ENCODE peak calls at places on chromosomes 5 and 9, in nine cellular contexts. M is pancreas, P is progenitor cell of endocrine pancreas, E is left lung, Q is NCI-H2227 treated with DMSO at 0.1 percent for 48 hours, S is SHP77, N is sciatic nerve, K is ELR, F is NCI-H510A. L is an unnamed sample.

GRCh38 chr5:173778784-173779304 is 109.3 kb upstream of the CPEB4 start:
- DNase-seq in M (no peak), P (no peak), E (no peak), Q (no peak), S (no peak), N (no peak), K (peak), F (no peak), L (no peak)

GRCh38 chr5:134125195-134126015 is 10.9 kb downstream of the TCF7 start:
- DNase-seq in M (peak), P (no peak), E (peak), Q (no peak), S (no peak), N (peak), K (peak), F (no peak), L (no peak)

GRCh38 chr5:15691536-15691935 is 191.6 kb downstream of the FBXL7 start:
- DNase-seq in M (no peak), P (no peak), E (no peak), Q (no peak), S (no peak), N (no peak), K (no peak), F (no peak), L (no peak)

GRCh38 chr5:98975223-98975622 is 46.4 kb upstream of the CHD1 start:
- DNase-seq in M (no peak), P (no peak), E (no peak), Q (no peak), S (no peak), N (no peak), K (peak), F (no peak), L (no peak)

GRCh38 chr5:115194671-115195070 is 25.0 kb upstream of the TRIM36 start:
- DNase-seq in M (peak), P (no peak), E (no peak), Q (no peak), S (no peak), N (no peak), K (no peak), F (no peak), L (no peak)

GRCh38 chr5:18305288-18305899 is 671.1 kb downstream of the TAF11L14 start:
- DNase-seq in M (peak), P (peak), E (no peak), Q (no peak), S (peak), N (no peak), K (peak), F (no peak), L (peak)

GRCh38 chr9:136538599-136539426 is 7.0 kb downstream of the NOTCH1 start:
- DNase-seq in M (no peak), P (no peak), E (no peak), Q (no peak), S (no peak), N (no peak), K (no peak), F (no peak), L (no peak)

GRCh38 chr5:137385064-137385463 is 114.1 kb downstream of the SPOCK1 start:
- DNase-seq in M (no peak), P (no peak), E (no peak), Q (no peak), S (no peak), N (no peak), K (no peak), F (no peak), L (no peak)

GRCh38 chr5:66616495-66617222 is 20.5 kb downstream of the MAST4 start:
- DNase-seq in M (no peak), P (no peak), E (no peak), Q (peak), S (no peak), N (no peak), K (no peak), F (no peak), L (no peak)

GRCh38 chr5:73820321-73820720 is 194.3 kb downstream of the ARHGEF28 start:
- DNase-seq in M (no peak), P (no peak), E (no peak), Q (no peak), S (no peak), N (no peak), K (no peak), F (no peak), L (no peak)

GRCh38 chr9:70411141-70411929 is 3.1 kb downstream of the KLF9 start:
- DNase-seq in M (peak), P (no peak), E (peak), Q (no peak), S (no peak), N (peak), K (peak), F (no peak), L (no peak)

GRCh38 chr9:109776391-109776790 is 3.6 kb upstream of the PALM2AKAP2 start:
- DNase-seq in M (no peak), P (no peak), E (no peak), Q (no peak), S (no peak), N (no peak), K (no peak), F (no peak), L (no peak)

GRCh38 chr5:81819556-81820314 is 68.8 kb upstream of the SSBP2 start:
- DNase-seq in M (no peak), P (no peak), E (no peak), Q (no peak), S (no peak), N (no peak), K (peak), F (no peak), L (no peak)

GRCh38 chr9:12813960-12814876 is 39.4 kb downstream of the LURAP1L start:
- DNase-seq in M (peak), P (no peak), E (no peak), Q (peak), S (peak), N (peak), K (peak), F (no peak), L (no peak)

GRCh38 chr5:34624711-34625110 is 31.4 kb upstream of the RAI14 start:
- DNase-seq in M (no peak), P (no peak), E (no peak), Q (no peak), S (no peak), N (no peak), K (no peak), F (no peak), L (no peak)

GRCh38 chr9:28051559-28051958 is 478.3 kb upstream of the C9orf72 start:
- DNase-seq in M (no peak), P (no peak), E (no peak), Q (no peak), S (no peak), N (no peak), K (no peak), F (no peak), L (no peak)

GRCh38 chr5:180399391-180399790 is 46.3 kb upstream of the GFPT2 start:
- DNase-seq in M (no peak), P (no peak), E (no peak), Q (no peak), S (no peak), N (no peak), K (no peak), F (no peak), L (no peak)